ENCODE peak calls at places on chromosomes 6 and 20, in nine cellular contexts. L is H9, F is lower leg skin, K is astrocyte of the cerebellum, R is AG10803, U is endothelial cell of umbilical vein, X is lung, I is heart right ventricle, J is cardiac fibroblast. M is an unnamed sample.
A peak's percentile ranks its signal among the peaks of the same experiment; 100 is the strongest.

GRCh38 chr20:58818585-58819285 is 32.0 kb downstream of the GNAS-AS1 start:
- DNase-seq in U (no peak), X (no peak), R (peak; percentile 93), J (peak; percentile 21), I (no peak), F (no peak), L (no peak), K (peak; percentile 79), M (no peak)

GRCh38 chr20:50318709-50319108 is 128.1 kb downstream of the CEBPB start:
- DNase-seq in X (no peak), K (no peak), L (no peak), I (no peak), U (no peak), J (no peak), F (peak; percentile 76), R (no peak), M (no peak)

GRCh38 chr6:39228992-39229767 is at the start of gene KCNK5:
- DNase-seq in L (peak; percentile 94), K (no peak), X (peak; percentile 86), J (peak; percentile 38), I (peak; percentile 34), R (peak; percentile 15), U (peak; percentile 17), F (peak; percentile 87), M (no peak)

GRCh38 chr6:1068068-1068467 is 243.8 kb upstream of the FOXQ1 start:
- DNase-seq in I (no peak), R (no peak), U (no peak), J (no peak), K (no peak), F (peak; percentile 3), X (no peak), L (no peak), M (no peak)

GRCh38 chr20:59611286-59611685 is 6.9 kb downstream of the PHACTR3 start:
- DNase-seq in L (no peak), R (no peak), F (no peak), K (no peak), U (no peak), X (no peak), I (peak; percentile 22), J (no peak), M (no peak)

GRCh38 chr20:37343994-37344355 is 2.0 kb upstream of the SRC start:
- DNase-seq in R (no peak), J (no peak), I (no peak), X (no peak), L (no peak), F (no peak), U (no peak), K (no peak), M (no peak)

GRCh38 chr6:161393292-161393691 is 119.4 kb upstream of the AGPAT4 start:
- DNase-seq in U (no peak), J (no peak), F (no peak), K (no peak), X (no peak), L (no peak), R (no peak), I (no peak), M (no peak)

GRCh38 chr6:90468080-90468479 is 118.8 kb downstream of the MAP3K7 start:
- DNase-seq in U (no peak), X (no peak), F (no peak), R (no peak), K (no peak), I (no peak), J (peak; percentile 11), L (no peak), M (no peak)

GRCh38 chr6:166005846-166006592 is 161.6 kb downstream of the TBXT start:
- DNase-seq in J (peak; percentile 89), I (peak; percentile 75), L (peak; percentile 36), U (no peak), K (peak; percentile 74), R (peak; percentile 70), F (no peak), X (no peak), M (peak; percentile 87)

GRCh38 chr6:111604259-111605099 is 1.2 kb downstream of the TRAF3IP2 start:
- DNase-seq in I (peak; percentile 78), X (peak; percentile 50), J (peak; percentile 87), K (no peak), F (peak; percentile 91), R (peak; percentile 94), U (peak; percentile 90), L (no peak), M (no peak)

GRCh38 chr6:2245954-2246863 is 804 bp upstream of the GMDS start:
- DNase-seq in X (peak; percentile 82), U (peak; percentile 76), I (peak; percentile 51), R (peak; percentile 26), K (no peak), J (peak; percentile 50), F (peak; percentile 90), L (peak; percentile 70), M (peak; percentile 24)

GRCh38 chr6:98487612-98488011 is 346.8 kb upstream of the POU3F2 start:
- DNase-seq in U (no peak), L (peak; percentile 51), R (no peak), J (no peak), I (no peak), X (no peak), F (no peak), K (no peak), M (no peak)

GRCh38 chr20:45067558-45067957 is 33.4 kb downstream of the KCNS1 start:
- DNase-seq in R (peak; percentile 37), X (no peak), L (no peak), F (no peak), K (no peak), J (no peak), I (no peak), U (no peak), M (no peak)

GRCh38 chr6:73180718-73181619 is 44.3 kb downstream of the KHDC1L start:
- DNase-seq in J (peak; percentile 86), I (no peak), R (peak; percentile 80), F (no peak), L (no peak), X (no peak), K (peak; percentile 69), U (peak; percentile 55), M (peak; percentile 43)

DNA sequence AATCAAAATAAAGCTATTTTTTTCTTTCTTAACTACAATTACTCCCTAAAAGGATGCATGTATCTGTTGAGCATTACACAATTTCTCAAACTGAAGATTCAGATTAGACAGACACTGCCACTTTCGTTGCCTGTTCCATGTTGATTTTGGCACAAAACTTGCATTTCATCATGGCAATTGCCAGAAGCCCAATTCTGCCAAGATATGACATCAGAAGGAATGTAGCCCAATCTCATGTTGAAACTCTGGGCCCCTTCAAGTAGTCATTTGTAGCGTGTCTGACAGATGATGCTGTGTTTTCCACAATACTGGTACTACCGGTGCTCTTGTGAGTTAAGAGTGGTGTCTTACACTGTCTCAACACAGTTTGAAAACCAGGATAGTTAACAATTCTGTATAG is 705.4 kb downstream of the PTPRT start:
- DNase-seq in K (no peak), J (peak; percentile 67), L (no peak), R (peak; percentile 17), I (peak; percentile 50), X (peak; percentile 33), F (no peak), U (no peak), M (no peak)
- TF ChIP-seq CTCF in K (no peak), J (no peak), L (no peak), R (no peak), I (no peak), X (no peak), F (no peak), U (no peak), M (no peak)

GRCh38 chr6:154277578-154278128 is 79.0 kb downstream of the IPCEF1 start:
- DNase-seq in I (no peak), L (no peak), J (no peak), K (no peak), X (no peak), R (no peak), F (no peak), U (no peak), M (no peak)
- TF ChIP-seq CTCF in I (no peak), L (no peak), J (no peak), K (no peak), X (no peak), R (no peak), F (no peak), U (no peak), M (no peak)

GRCh38 chr20:17650816-17651760 is 31.0 kb downstream of the RRBP1 start:
- DNase-seq in K (no peak), U (no peak), R (peak; percentile 56), J (peak; percentile 53), X (no peak), I (no peak), L (no peak), F (no peak), M (no peak)

GRCh38 chr20:17647391-17648305 is 34.4 kb downstream of the RRBP1 start:
- DNase-seq in L (no peak), U (no peak), X (no peak), F (no peak), J (no peak), I (no peak), R (no peak), K (no peak), M (no peak)

GRCh38 chr20:17650301-17650761 is 31.7 kb downstream of the RRBP1 start:
- DNase-seq in R (no peak), F (no peak), I (no peak), U (peak; percentile 28), J (peak; percentile 16), L (no peak), X (no peak), K (no peak), M (no peak)

GRCh38 chr20:17648306-17648646 is 33.8 kb downstream of the RRBP1 start:
- DNase-seq in J (no peak), K (no peak), X (peak; percentile 62), F (no peak), R (no peak), U (no peak), I (no peak), L (no peak), M (no peak)

DNA sequence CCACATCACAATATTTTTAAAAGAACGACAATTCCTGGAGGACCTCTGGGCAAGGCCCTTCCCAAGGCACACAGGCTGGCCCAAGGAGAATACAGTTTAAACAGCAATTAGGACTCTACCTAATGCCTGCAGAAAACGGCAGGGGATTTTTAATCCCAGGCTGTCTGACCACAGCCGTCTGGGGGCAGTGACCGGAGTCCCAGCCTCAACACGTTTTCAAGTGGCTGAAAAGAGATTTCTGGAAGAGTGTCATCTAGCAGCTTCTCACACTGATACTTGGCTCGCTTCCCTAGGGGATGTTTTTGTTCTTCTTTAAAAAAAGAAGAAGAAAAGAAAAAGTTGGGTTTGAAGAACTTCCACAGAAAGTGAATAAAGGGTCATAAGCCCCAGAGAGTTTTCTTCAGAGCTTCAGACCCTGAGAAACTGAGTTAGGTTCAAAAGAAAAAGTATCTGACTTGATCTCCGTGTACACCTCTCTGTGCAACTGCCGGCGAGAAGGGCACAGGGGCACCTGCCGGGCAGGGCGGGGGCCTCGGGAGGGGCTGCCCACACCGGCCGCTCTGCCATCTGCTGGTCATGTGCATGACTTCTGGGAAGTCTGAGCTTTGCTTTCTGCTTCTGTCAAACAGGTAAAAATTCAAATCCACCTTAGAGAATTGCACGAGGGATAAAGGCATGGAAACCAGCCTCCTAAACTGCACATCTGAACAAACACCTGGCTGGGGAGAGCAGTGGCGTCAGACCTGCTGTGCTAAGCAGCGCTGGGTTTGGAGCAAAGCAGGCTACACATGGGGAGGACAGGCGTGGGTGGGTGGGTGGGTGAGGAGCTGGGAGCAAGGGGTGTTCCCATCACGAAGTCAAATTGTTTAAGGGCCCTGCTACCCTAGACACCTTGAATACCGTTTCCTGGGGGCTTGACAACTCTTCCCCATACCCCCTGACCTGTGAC is 33.0 kb downstream of the RRBP1 start:
- DNase-seq in K (no peak), J (no peak), I (no peak), X (no peak), R (no peak), F (no peak), U (no peak), L (no peak), M (no peak)
- TF ChIP-seq CTCF in K (peak; percentile 55), J (peak; percentile 38), I (peak; percentile 33), X (no peak), R (peak; percentile 35), F (no peak), U (peak; percentile 67), L (peak; percentile 70), M (peak; percentile 67)

GRCh38 chr6:3707751-3708412 is 43.6 kb downstream of the PXDC1 start:
- DNase-seq in F (no peak), X (no peak), R (no peak), J (no peak), K (no peak), I (no peak), U (no peak), L (no peak), M (no peak)
- TF ChIP-seq CTCF in F (no peak), X (no peak), R (no peak), J (no peak), K (no peak), I (no peak), U (no peak), L (no peak), M (no peak)